ENCODE peak calls at places on chromosomes 4 and X, in nine cellular contexts. One of them, this sample, is unnamed.

GRCh38 chr4:6920174-6920573 is 10.5 kb downstream of the TBC1D14 start:
- DNase-seq in astrocyte of the spinal cord: no peak
- DNase-seq in HS-5: no peak
- DNase-seq in nucleus accumbens: no peak
- DNase-seq in glutamatergic neuron: no peak
- DNase-seq in stimulated activated CD8-positive, alpha-beta memory T cell treated with anti-CD3 and anti-CD28 coated beads, Interleukin-15, amount 100 ng/mL, for 24 hours: no peak
- DNase-seq in pulmonary artery endothelial cell: no peak
- DNase-seq in GM10248: no peak
- DNase-seq in fibroblast of the conjunctiva: no peak
- DNase-seq in this sample: no peak

GRCh38 chr4:170009291-170009690 is 16.9 kb downstream of the MFAP3L start:
- DNase-seq in astrocyte of the spinal cord: no peak
- DNase-seq in HS-5: no peak
- DNase-seq in nucleus accumbens: no peak
- DNase-seq in glutamatergic neuron: no peak
- DNase-seq in stimulated activated CD8-positive, alpha-beta memory T cell treated with anti-CD3 and anti-CD28 coated beads, Interleukin-15, amount 100 ng/mL, for 24 hours: no peak
- DNase-seq in pulmonary artery endothelial cell: no peak
- DNase-seq in GM10248: no peak
- DNase-seq in fibroblast of the conjunctiva: no peak
- DNase-seq in this sample: no peak

GRCh38 chrX:8841911-8842310 is 40.7 kb upstream of the FAM9A start:
- DNase-seq in astrocyte of the spinal cord: peak; percentile 68
- DNase-seq in HS-5: no peak
- DNase-seq in nucleus accumbens: no peak
- DNase-seq in glutamatergic neuron: no peak
- DNase-seq in stimulated activated CD8-positive, alpha-beta memory T cell treated with anti-CD3 and anti-CD28 coated beads, Interleukin-15, amount 100 ng/mL, for 24 hours: no peak
- DNase-seq in pulmonary artery endothelial cell: no peak
- DNase-seq in GM10248: no peak
- DNase-seq in fibroblast of the conjunctiva: no peak
- DNase-seq in this sample: peak; percentile 72

GRCh38 chrX:110045421-110045820 is 42.5 kb downstream of the TMEM164 start:
- DNase-seq in astrocyte of the spinal cord: no peak
- DNase-seq in HS-5: no peak
- DNase-seq in nucleus accumbens: no peak
- DNase-seq in glutamatergic neuron: peak; percentile 24
- DNase-seq in stimulated activated CD8-positive, alpha-beta memory T cell treated with anti-CD3 and anti-CD28 coated beads, Interleukin-15, amount 100 ng/mL, for 24 hours: no peak
- DNase-seq in pulmonary artery endothelial cell: no peak
- DNase-seq in GM10248: no peak
- DNase-seq in fibroblast of the conjunctiva: no peak
- DNase-seq in this sample: no peak

GRCh38 chr4:140054861-140055260 is 99.1 kb downstream of the MAML3 start:
- DNase-seq in astrocyte of the spinal cord: no peak
- DNase-seq in HS-5: no peak
- DNase-seq in nucleus accumbens: no peak
- DNase-seq in glutamatergic neuron: no peak
- DNase-seq in stimulated activated CD8-positive, alpha-beta memory T cell treated with anti-CD3 and anti-CD28 coated beads, Interleukin-15, amount 100 ng/mL, for 24 hours: no peak
- DNase-seq in pulmonary artery endothelial cell: no peak
- DNase-seq in GM10248: no peak
- DNase-seq in fibroblast of the conjunctiva: no peak
- DNase-seq in this sample: no peak

GRCh38 chr4:52750819-52751348 is 341 bp downstream of the ERVMER34-1 start:
- DNase-seq in astrocyte of the spinal cord: no peak
- DNase-seq in HS-5: no peak
- DNase-seq in nucleus accumbens: no peak
- DNase-seq in glutamatergic neuron: no peak
- DNase-seq in stimulated activated CD8-positive, alpha-beta memory T cell treated with anti-CD3 and anti-CD28 coated beads, Interleukin-15, amount 100 ng/mL, for 24 hours: no peak
- DNase-seq in pulmonary artery endothelial cell: no peak
- DNase-seq in GM10248: peak; percentile 21
- DNase-seq in fibroblast of the conjunctiva: no peak
- DNase-seq in this sample: no peak

GRCh38 chrX:40008841-40009461 is 88.8 kb downstream of the BCOR start:
- DNase-seq in astrocyte of the spinal cord: no peak
- DNase-seq in HS-5: no peak
- DNase-seq in nucleus accumbens: no peak
- DNase-seq in glutamatergic neuron: peak; percentile 57
- DNase-seq in stimulated activated CD8-positive, alpha-beta memory T cell treated with anti-CD3 and anti-CD28 coated beads, Interleukin-15, amount 100 ng/mL, for 24 hours: no peak
- DNase-seq in pulmonary artery endothelial cell: no peak
- DNase-seq in GM10248: no peak
- DNase-seq in fibroblast of the conjunctiva: no peak
- DNase-seq in this sample: peak; percentile 65

GRCh38 chrX:79081895-79082512 is 62.5 kb upstream of the GPR174 start:
- DNase-seq in astrocyte of the spinal cord: peak; percentile 28
- DNase-seq in HS-5: peak; percentile 18
- DNase-seq in nucleus accumbens: no peak
- DNase-seq in glutamatergic neuron: no peak
- DNase-seq in stimulated activated CD8-positive, alpha-beta memory T cell treated with anti-CD3 and anti-CD28 coated beads, Interleukin-15, amount 100 ng/mL, for 24 hours: no peak
- DNase-seq in pulmonary artery endothelial cell: no peak
- DNase-seq in GM10248: peak; percentile 26
- DNase-seq in fibroblast of the conjunctiva: peak; percentile 23
- DNase-seq in this sample: peak; percentile 31

GRCh38 chr4:156193116-156193515 is 239.4 kb upstream of the CTSO start:
- DNase-seq in astrocyte of the spinal cord: peak; percentile 26
- DNase-seq in HS-5: no peak
- DNase-seq in nucleus accumbens: no peak
- DNase-seq in glutamatergic neuron: no peak
- DNase-seq in stimulated activated CD8-positive, alpha-beta memory T cell treated with anti-CD3 and anti-CD28 coated beads, Interleukin-15, amount 100 ng/mL, for 24 hours: no peak
- DNase-seq in pulmonary artery endothelial cell: no peak
- DNase-seq in GM10248: no peak
- DNase-seq in fibroblast of the conjunctiva: no peak
- DNase-seq in this sample: peak; percentile 13

GRCh38 chr4:151173751-151174325 is 74.4 kb downstream of the RPS3A start:
- DNase-seq in astrocyte of the spinal cord: peak; percentile 62
- DNase-seq in HS-5: no peak
- DNase-seq in nucleus accumbens: no peak
- DNase-seq in glutamatergic neuron: no peak
- DNase-seq in stimulated activated CD8-positive, alpha-beta memory T cell treated with anti-CD3 and anti-CD28 coated beads, Interleukin-15, amount 100 ng/mL, for 24 hours: no peak
- DNase-seq in pulmonary artery endothelial cell: no peak
- DNase-seq in GM10248: no peak
- DNase-seq in fibroblast of the conjunctiva: peak; percentile 73
- DNase-seq in this sample: no peak

GRCh38 chr4:21205821-21206531 is 505.7 kb downstream of the PACRGL start:
- DNase-seq in astrocyte of the spinal cord: no peak
- DNase-seq in HS-5: no peak
- DNase-seq in nucleus accumbens: no peak
- DNase-seq in glutamatergic neuron: no peak
- DNase-seq in stimulated activated CD8-positive, alpha-beta memory T cell treated with anti-CD3 and anti-CD28 coated beads, Interleukin-15, amount 100 ng/mL, for 24 hours: no peak
- DNase-seq in pulmonary artery endothelial cell: no peak
- DNase-seq in GM10248: no peak
- DNase-seq in fibroblast of the conjunctiva: no peak
- DNase-seq in this sample: no peak

GRCh38 chr4:35525192-35525978 is 718.9 kb downstream of the ARAP2 start:
- DNase-seq in astrocyte of the spinal cord: no peak
- DNase-seq in HS-5: no peak
- DNase-seq in nucleus accumbens: peak; percentile 1
- DNase-seq in glutamatergic neuron: no peak
- DNase-seq in stimulated activated CD8-positive, alpha-beta memory T cell treated with anti-CD3 and anti-CD28 coated beads, Interleukin-15, amount 100 ng/mL, for 24 hours: no peak
- DNase-seq in pulmonary artery endothelial cell: no peak
- DNase-seq in GM10248: no peak
- DNase-seq in fibroblast of the conjunctiva: no peak
- DNase-seq in this sample: no peak

GRCh38 chrX:115949900-115950822 is 220.4 kb upstream of the AGTR2 start:
- DNase-seq in astrocyte of the spinal cord: no peak
- DNase-seq in HS-5: no peak
- DNase-seq in nucleus accumbens: peak; percentile 2
- DNase-seq in glutamatergic neuron: no peak
- DNase-seq in stimulated activated CD8-positive, alpha-beta memory T cell treated with anti-CD3 and anti-CD28 coated beads, Interleukin-15, amount 100 ng/mL, for 24 hours: no peak
- DNase-seq in pulmonary artery endothelial cell: no peak
- DNase-seq in GM10248: no peak
- DNase-seq in fibroblast of the conjunctiva: no peak
- DNase-seq in this sample: peak; percentile 9

GRCh38 chr4:113872426-113873260 is 106.8 kb downstream of the ARSJ start:
- DNase-seq in astrocyte of the spinal cord: peak; percentile 47
- DNase-seq in HS-5: no peak
- DNase-seq in nucleus accumbens: no peak
- DNase-seq in glutamatergic neuron: no peak
- DNase-seq in stimulated activated CD8-positive, alpha-beta memory T cell treated with anti-CD3 and anti-CD28 coated beads, Interleukin-15, amount 100 ng/mL, for 24 hours: no peak
- DNase-seq in pulmonary artery endothelial cell: no peak
- DNase-seq in GM10248: no peak
- DNase-seq in fibroblast of the conjunctiva: no peak
- DNase-seq in this sample: no peak

GRCh38 chrX:17380221-17380620 is 5.2 kb downstream of the NHS start:
- DNase-seq in astrocyte of the spinal cord: no peak
- DNase-seq in HS-5: no peak
- DNase-seq in nucleus accumbens: no peak
- DNase-seq in glutamatergic neuron: no peak
- DNase-seq in stimulated activated CD8-positive, alpha-beta memory T cell treated with anti-CD3 and anti-CD28 coated beads, Interleukin-15, amount 100 ng/mL, for 24 hours: no peak
- DNase-seq in pulmonary artery endothelial cell: no peak
- DNase-seq in GM10248: no peak
- DNase-seq in fibroblast of the conjunctiva: no peak
- DNase-seq in this sample: peak; percentile 54

GRCh38 chr4:144894525-144894924 is 203.5 kb downstream of the ANAPC10 start:
- DNase-seq in astrocyte of the spinal cord: peak; percentile 94
- DNase-seq in HS-5: peak; percentile 20
- DNase-seq in nucleus accumbens: no peak
- DNase-seq in glutamatergic neuron: no peak
- DNase-seq in stimulated activated CD8-positive, alpha-beta memory T cell treated with anti-CD3 and anti-CD28 coated beads, Interleukin-15, amount 100 ng/mL, for 24 hours: no peak
- DNase-seq in pulmonary artery endothelial cell: no peak
- DNase-seq in GM10248: no peak
- DNase-seq in fibroblast of the conjunctiva: peak; percentile 28
- DNase-seq in this sample: peak; percentile 29

GRCh38 chrX:11886745-11887144 is 128.7 kb downstream of the MSL3 start:
- DNase-seq in astrocyte of the spinal cord: peak; percentile 58
- DNase-seq in HS-5: peak; percentile 35
- DNase-seq in nucleus accumbens: no peak
- DNase-seq in glutamatergic neuron: no peak
- DNase-seq in stimulated activated CD8-positive, alpha-beta memory T cell treated with anti-CD3 and anti-CD28 coated beads, Interleukin-15, amount 100 ng/mL, for 24 hours: no peak
- DNase-seq in pulmonary artery endothelial cell: peak; percentile 17
- DNase-seq in GM10248: no peak
- DNase-seq in fibroblast of the conjunctiva: no peak
- DNase-seq in this sample: peak; percentile 50

GRCh38 chrX:2183193-2183725 is 317.5 kb downstream of the DHRSX start:
- DNase-seq in astrocyte of the spinal cord: no peak
- DNase-seq in HS-5: no peak
- DNase-seq in nucleus accumbens: no peak
- DNase-seq in glutamatergic neuron: no peak
- DNase-seq in stimulated activated CD8-positive, alpha-beta memory T cell treated with anti-CD3 and anti-CD28 coated beads, Interleukin-15, amount 100 ng/mL, for 24 hours: no peak
- DNase-seq in pulmonary artery endothelial cell: no peak
- DNase-seq in GM10248: no peak
- DNase-seq in fibroblast of the conjunctiva: no peak
- DNase-seq in this sample: peak; percentile 62

GRCh38 chrX:130224810-130225209 is 43.9 kb downstream of the ZNF280C start:
- DNase-seq in astrocyte of the spinal cord: no peak
- DNase-seq in HS-5: no peak
- DNase-seq in nucleus accumbens: no peak
- DNase-seq in glutamatergic neuron: no peak
- DNase-seq in stimulated activated CD8-positive, alpha-beta memory T cell treated with anti-CD3 and anti-CD28 coated beads, Interleukin-15, amount 100 ng/mL, for 24 hours: no peak
- DNase-seq in pulmonary artery endothelial cell: no peak
- DNase-seq in GM10248: no peak
- DNase-seq in fibroblast of the conjunctiva: no peak
- DNase-seq in this sample: no peak

GRCh38 chr4:106541253-106541652 is 172.7 kb upstream of the GIMD1 start:
- DNase-seq in astrocyte of the spinal cord: peak; percentile 82
- DNase-seq in HS-5: peak; percentile 45
- DNase-seq in nucleus accumbens: no peak
- DNase-seq in glutamatergic neuron: no peak
- DNase-seq in stimulated activated CD8-positive, alpha-beta memory T cell treated with anti-CD3 and anti-CD28 coated beads, Interleukin-15, amount 100 ng/mL, for 24 hours: no peak
- DNase-seq in pulmonary artery endothelial cell: no peak
- DNase-seq in GM10248: no peak
- DNase-seq in fibroblast of the conjunctiva: peak; percentile 24
- DNase-seq in this sample: peak; percentile 34

GRCh38 chr4:125911481-125911880 is 596.7 kb downstream of the FAT4 start:
- DNase-seq in astrocyte of the spinal cord: no peak
- DNase-seq in HS-5: no peak
- DNase-seq in nucleus accumbens: no peak
- DNase-seq in glutamatergic neuron: no peak
- DNase-seq in stimulated activated CD8-positive, alpha-beta memory T cell treated with anti-CD3 and anti-CD28 coated beads, Interleukin-15, amount 100 ng/mL, for 24 hours: no peak
- DNase-seq in pulmonary artery endothelial cell: no peak
- DNase-seq in GM10248: no peak
- DNase-seq in fibroblast of the conjunctiva: no peak
- DNase-seq in this sample: no peak

GRCh38 chr4:173246719-173247118 is 78.1 kb downstream of the GALNT7 start:
- DNase-seq in astrocyte of the spinal cord: no peak
- DNase-seq in HS-5: no peak
- DNase-seq in nucleus accumbens: no peak
- DNase-seq in glutamatergic neuron: no peak
- DNase-seq in stimulated activated CD8-positive, alpha-beta memory T cell treated with anti-CD3 and anti-CD28 coated beads, Interleukin-15, amount 100 ng/mL, for 24 hours: no peak
- DNase-seq in pulmonary artery endothelial cell: no peak
- DNase-seq in GM10248: no peak
- DNase-seq in fibroblast of the conjunctiva: no peak
- DNase-seq in this sample: no peak

GRCh38 chrX:24117288-24117687 is 32.2 kb upstream of the ZFX start:
- DNase-seq in astrocyte of the spinal cord: peak; percentile 71
- DNase-seq in HS-5: no peak
- DNase-seq in nucleus accumbens: no peak
- DNase-seq in glutamatergic neuron: no peak
- DNase-seq in stimulated activated CD8-positive, alpha-beta memory T cell treated with anti-CD3 and anti-CD28 coated beads, Interleukin-15, amount 100 ng/mL, for 24 hours: no peak
- DNase-seq in pulmonary artery endothelial cell: no peak
- DNase-seq in GM10248: no peak
- DNase-seq in fibroblast of the conjunctiva: peak; percentile 71
- DNase-seq in this sample: peak; percentile 77

GRCh38 chr4:90445380-90445779 is 318.2 kb downstream of the CCSER1 start:
- DNase-seq in astrocyte of the spinal cord: no peak
- DNase-seq in HS-5: no peak
- DNase-seq in nucleus accumbens: no peak
- DNase-seq in glutamatergic neuron: no peak
- DNase-seq in stimulated activated CD8-positive, alpha-beta memory T cell treated with anti-CD3 and anti-CD28 coated beads, Interleukin-15, amount 100 ng/mL, for 24 hours: no peak
- DNase-seq in pulmonary artery endothelial cell: no peak
- DNase-seq in GM10248: no peak
- DNase-seq in fibroblast of the conjunctiva: no peak
- DNase-seq in this sample: no peak

GRCh38 chr4:93030670-93031069 is 726.9 kb downstream of the GRID2 start:
- DNase-seq in astrocyte of the spinal cord: no peak
- DNase-seq in HS-5: no peak
- DNase-seq in nucleus accumbens: no peak
- DNase-seq in glutamatergic neuron: no peak
- DNase-seq in stimulated activated CD8-positive, alpha-beta memory T cell treated with anti-CD3 and anti-CD28 coated beads, Interleukin-15, amount 100 ng/mL, for 24 hours: no peak
- DNase-seq in pulmonary artery endothelial cell: no peak
- DNase-seq in GM10248: no peak
- DNase-seq in fibroblast of the conjunctiva: no peak
- DNase-seq in this sample: no peak

GRCh38 chrX:9369802-9370291 is 95.0 kb upstream of the TBL1X start:
- DNase-seq in astrocyte of the spinal cord: peak; percentile 42
- DNase-seq in HS-5: no peak
- DNase-seq in nucleus accumbens: no peak
- DNase-seq in glutamatergic neuron: no peak
- DNase-seq in stimulated activated CD8-positive, alpha-beta memory T cell treated with anti-CD3 and anti-CD28 coated beads, Interleukin-15, amount 100 ng/mL, for 24 hours: no peak
- DNase-seq in pulmonary artery endothelial cell: no peak
- DNase-seq in GM10248: no peak
- DNase-seq in fibroblast of the conjunctiva: no peak
- DNase-seq in this sample: peak; percentile 56

GRCh38 chrX:39773923-39774803 is 323.6 kb downstream of the BCOR start:
- DNase-seq in astrocyte of the spinal cord: no peak
- DNase-seq in HS-5: no peak
- DNase-seq in nucleus accumbens: no peak
- DNase-seq in glutamatergic neuron: no peak
- DNase-seq in stimulated activated CD8-positive, alpha-beta memory T cell treated with anti-CD3 and anti-CD28 coated beads, Interleukin-15, amount 100 ng/mL, for 24 hours: no peak
- DNase-seq in pulmonary artery endothelial cell: no peak
- DNase-seq in GM10248: no peak
- DNase-seq in fibroblast of the conjunctiva: no peak
- DNase-seq in this sample: peak; percentile 66

GRCh38 chr4:156959298-156959702 is 12.3 kb downstream of the PDGFC start:
- DNase-seq in astrocyte of the spinal cord: peak; percentile 76
- DNase-seq in HS-5: no peak
- DNase-seq in nucleus accumbens: no peak
- DNase-seq in glutamatergic neuron: no peak
- DNase-seq in stimulated activated CD8-positive, alpha-beta memory T cell treated with anti-CD3 and anti-CD28 coated beads, Interleukin-15, amount 100 ng/mL, for 24 hours: no peak
- DNase-seq in pulmonary artery endothelial cell: no peak
- DNase-seq in GM10248: no peak
- DNase-seq in fibroblast of the conjunctiva: no peak
- DNase-seq in this sample: peak; percentile 51

GRCh38 chr4:141133146-141134006 is at the start of gene RNF150:
- DNase-seq in astrocyte of the spinal cord: peak; percentile 93
- DNase-seq in HS-5: peak; percentile 74
- DNase-seq in nucleus accumbens: peak; percentile 22
- DNase-seq in glutamatergic neuron: peak; percentile 84
- DNase-seq in stimulated activated CD8-positive, alpha-beta memory T cell treated with anti-CD3 and anti-CD28 coated beads, Interleukin-15, amount 100 ng/mL, for 24 hours: no peak
- DNase-seq in pulmonary artery endothelial cell: peak; percentile 35
- DNase-seq in GM10248: peak; percentile 58
- DNase-seq in fibroblast of the conjunctiva: peak; percentile 92
- DNase-seq in this sample: peak; percentile 53